ENCODE peak calls at places on chromosomes 7 and 10, in seven cellular contexts. M, L, V, O, X, D and S are unnamed samples.

GRCh38 chr7:158353606-158354570 is 233.7 kb downstream of the PTPRN2 start:
- DNase-seq in M (peak), L (peak), V (no peak), O (no peak), X (no peak), D (peak), S (no peak)

GRCh38 chr7:40658731-40659130 is 523.9 kb downstream of the SUGCT start:
- DNase-seq in M (peak), L (peak), V (no peak), O (peak), X (no peak), D (no peak), S (no peak)

GRCh38 chr10:125845617-125846016 is 22.3 kb downstream of the BCCIP start:
- DNase-seq in M (no peak), L (no peak), V (no peak), O (no peak), X (no peak), D (no peak), S (no peak)

GRCh38 chr7:20352573-20353304 is 22.0 kb downstream of the ITGB8 start:
- DNase-seq in M (peak), L (no peak), V (no peak), O (peak), X (no peak), D (peak), S (peak)

GRCh38 chr7:100157334-100158228 is 942 bp downstream of the TRAPPC14 start:
- DNase-seq in M (peak), L (peak), V (no peak), O (no peak), X (peak), D (peak), S (no peak)

GRCh38 chr7:149828357-149829309 is 9.5 kb upstream of the ZNF862 start:
- DNase-seq in M (no peak), L (no peak), V (no peak), O (no peak), X (no peak), D (no peak), S (no peak)

GRCh38 chr10:132428486-132428885 is 31.5 kb downstream of the PWWP2B start:
- DNase-seq in M (no peak), L (no peak), V (no peak), O (no peak), X (peak), D (no peak), S (no peak)

GRCh38 chr10:124679401-124679800 is 64.8 kb downstream of the FAM53B start:
- DNase-seq in M (no peak), L (no peak), V (no peak), O (no peak), X (peak), D (no peak), S (no peak)

GRCh38 chr10:107424628-107425027 is 260.1 kb upstream of the SORCS1 start:
- DNase-seq in M (no peak), L (no peak), V (no peak), O (no peak), X (no peak), D (no peak), S (no peak)

GRCh38 chr10:19663344-19663743 is 152.9 kb upstream of the PLXDC2 start:
- DNase-seq in M (no peak), L (no peak), V (no peak), O (no peak), X (no peak), D (no peak), S (no peak)

GRCh38 chr10:23417254-23417653 is 21.6 kb upstream of the OTUD1 start:
- DNase-seq in M (no peak), L (no peak), V (no peak), O (no peak), X (no peak), D (no peak), S (no peak)

GRCh38 chr7:150620061-150620460 is 12.1 kb downstream of the GIMAP6 start:
- DNase-seq in M (no peak), L (no peak), V (no peak), O (no peak), X (no peak), D (no peak), S (no peak)

GRCh38 chr7:25314729-25315267 is 86.5 kb upstream of the NPVF start:
- DNase-seq in M (no peak), L (peak), V (no peak), O (no peak), X (no peak), D (peak), S (no peak)

GRCh38 chr10:451021-451471 is 238.4 kb downstream of the DIP2C start:
- DNase-seq in M (no peak), L (no peak), V (no peak), O (peak), X (no peak), D (no peak), S (no peak)

GRCh38 chr7:33757050-33757449 is 148.3 kb upstream of the BMPER start:
- DNase-seq in M (no peak), L (no peak), V (no peak), O (peak), X (no peak), D (peak), S (no peak)

GRCh38 chr7:107207459-107207858 is 38.7 kb downstream of the HBP1 start:
- DNase-seq in M (no peak), L (no peak), V (no peak), O (no peak), X (no peak), D (no peak), S (no peak)

GRCh38 chr10:16566202-16566805 is 44.6 kb upstream of the C1QL3 start:
- DNase-seq in M (no peak), L (no peak), V (no peak), O (no peak), X (no peak), D (no peak), S (no peak)

GRCh38 chr10:125014984-125015944 is 73.3 kb downstream of the ZRANB1 start:
- DNase-seq in M (peak), L (no peak), V (no peak), O (no peak), X (peak), D (no peak), S (no peak)

GRCh38 chr7:71750290-71750689 is 618.3 kb downstream of the GALNT17 start:
- DNase-seq in M (no peak), L (no peak), V (no peak), O (no peak), X (no peak), D (no peak), S (no peak)

GRCh38 chr10:101778781-101779543 is 3.0 kb upstream of the FGF8 start:
- DNase-seq in M (peak), L (peak), V (no peak), O (peak), X (no peak), D (peak), S (no peak)

GRCh38 chr10:25191162-25191895 is 16.5 kb downstream of the GPR158 start:
- DNase-seq in M (no peak), L (no peak), V (no peak), O (no peak), X (no peak), D (no peak), S (no peak)

GRCh38 chr10:127402596-127403409 is 146.3 kb upstream of the NPS start:
- DNase-seq in M (peak), L (no peak), V (no peak), O (no peak), X (no peak), D (no peak), S (no peak)

GRCh38 chr10:79300711-79301110 is 46.6 kb upstream of the PPIF start:
- DNase-seq in M (no peak), L (no peak), V (no peak), O (no peak), X (peak), D (no peak), S (no peak)

GRCh38 chr10:70034252-70034651 is 18.4 kb upstream of the MACROH2A2 start:
- DNase-seq in M (peak), L (peak), V (no peak), O (no peak), X (no peak), D (no peak), S (no peak)

GRCh38 chr7:151697515-151697895 is 177.8 kb upstream of the RHEB start:
- DNase-seq in M (no peak), L (no peak), V (no peak), O (no peak), X (no peak), D (no peak), S (no peak)

GRCh38 chr7:159063046-159063840 is 81.4 kb downstream of the VIPR2 start:
- DNase-seq in M (no peak), L (no peak), V (no peak), O (no peak), X (no peak), D (no peak), S (no peak)

DNA sequence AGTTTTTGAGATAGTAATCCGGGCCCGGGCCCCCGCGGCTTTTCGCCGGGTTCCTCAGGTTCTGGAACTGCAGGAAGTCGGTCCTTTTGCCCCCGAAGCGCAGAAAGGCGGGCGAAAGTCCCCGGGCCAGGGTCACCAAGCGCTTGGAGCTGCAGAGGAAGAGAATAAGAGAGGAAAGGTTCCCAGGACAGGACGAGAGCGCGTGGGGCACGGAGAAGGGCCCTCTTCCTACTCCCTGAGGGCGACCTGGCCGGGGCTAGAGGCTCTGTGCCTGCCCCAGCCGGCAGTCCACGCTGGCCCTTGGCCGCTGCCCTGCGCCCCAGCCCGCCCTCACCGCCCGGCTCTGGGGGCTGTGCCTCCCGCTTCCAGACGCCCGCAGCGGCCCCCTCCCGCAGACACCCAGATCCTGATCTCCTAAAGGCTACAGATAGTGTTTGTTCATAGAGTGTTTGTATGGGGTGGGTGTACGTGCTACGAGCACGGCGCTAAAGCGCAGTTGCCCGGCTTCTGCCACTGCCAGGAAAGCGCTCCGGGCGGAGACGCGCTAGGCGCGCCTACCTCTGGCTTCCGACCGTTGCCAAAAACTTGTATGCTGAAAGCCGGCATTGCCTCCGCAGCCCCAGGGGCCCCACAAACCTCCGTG is 3.2 kb downstream of the HPSE2 start:
- DNase-seq in M (peak), L (no peak), V (no peak), O (no peak), X (no peak), D (no peak), S (no peak)
- H3K4me3 ChIP-seq in M (peak), L (no peak), V (no peak), O (no peak), X (no peak), D (no peak), S (no peak)

DNA sequence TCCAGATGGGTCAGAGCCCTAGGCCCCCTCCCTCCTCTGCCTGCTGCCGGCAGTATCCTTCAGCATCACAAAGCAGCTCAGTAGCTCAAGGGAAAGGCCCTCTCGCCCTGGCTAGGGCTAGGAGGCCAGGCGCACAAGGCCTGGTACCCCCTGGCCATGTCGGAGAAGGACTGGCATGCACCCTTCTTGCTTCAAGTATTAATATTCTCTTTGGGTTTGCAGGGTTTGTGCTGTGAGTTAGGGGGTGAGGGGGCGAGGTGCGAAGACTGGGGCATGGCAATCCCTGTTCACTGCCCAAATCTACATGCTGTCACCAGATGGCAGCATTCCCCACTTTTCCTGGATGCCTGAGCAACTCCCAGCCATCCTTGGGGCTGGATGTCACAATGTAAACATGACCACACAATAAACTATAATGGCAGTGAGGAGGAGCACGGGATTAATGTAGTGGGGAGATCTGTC is 105.2 kb downstream of the NEURL1 start:
- DNase-seq in M (peak), L (peak), V (peak), O (peak), X (no peak), D (peak), S (peak)
- TF ChIP-seq CTCF in M (peak), L (peak), V (peak), O (peak), X (peak), D (peak), S (peak)

GRCh38 chr10:71964669-71965515 is 697 bp downstream of the CHST3 start:
- DNase-seq in M (peak), L (peak), V (no peak), O (peak), X (peak), D (peak), S (no peak)

GRCh38 chr10:71963756-71964668 is at the start of gene CHST3:
- DNase-seq in M (peak), L (peak), V (no peak), O (peak), X (peak), D (peak), S (no peak)

GRCh38 chr10:71965623-71966022 is 1.4 kb downstream of the CHST3 start:
- DNase-seq in M (peak), L (no peak), V (no peak), O (no peak), X (no peak), D (no peak), S (no peak)

GRCh38 chr10:71968553-71969474 is 4.6 kb downstream of the CHST3 start:
- DNase-seq in M (peak), L (no peak), V (no peak), O (no peak), X (no peak), D (no peak), S (no peak)

DNA sequence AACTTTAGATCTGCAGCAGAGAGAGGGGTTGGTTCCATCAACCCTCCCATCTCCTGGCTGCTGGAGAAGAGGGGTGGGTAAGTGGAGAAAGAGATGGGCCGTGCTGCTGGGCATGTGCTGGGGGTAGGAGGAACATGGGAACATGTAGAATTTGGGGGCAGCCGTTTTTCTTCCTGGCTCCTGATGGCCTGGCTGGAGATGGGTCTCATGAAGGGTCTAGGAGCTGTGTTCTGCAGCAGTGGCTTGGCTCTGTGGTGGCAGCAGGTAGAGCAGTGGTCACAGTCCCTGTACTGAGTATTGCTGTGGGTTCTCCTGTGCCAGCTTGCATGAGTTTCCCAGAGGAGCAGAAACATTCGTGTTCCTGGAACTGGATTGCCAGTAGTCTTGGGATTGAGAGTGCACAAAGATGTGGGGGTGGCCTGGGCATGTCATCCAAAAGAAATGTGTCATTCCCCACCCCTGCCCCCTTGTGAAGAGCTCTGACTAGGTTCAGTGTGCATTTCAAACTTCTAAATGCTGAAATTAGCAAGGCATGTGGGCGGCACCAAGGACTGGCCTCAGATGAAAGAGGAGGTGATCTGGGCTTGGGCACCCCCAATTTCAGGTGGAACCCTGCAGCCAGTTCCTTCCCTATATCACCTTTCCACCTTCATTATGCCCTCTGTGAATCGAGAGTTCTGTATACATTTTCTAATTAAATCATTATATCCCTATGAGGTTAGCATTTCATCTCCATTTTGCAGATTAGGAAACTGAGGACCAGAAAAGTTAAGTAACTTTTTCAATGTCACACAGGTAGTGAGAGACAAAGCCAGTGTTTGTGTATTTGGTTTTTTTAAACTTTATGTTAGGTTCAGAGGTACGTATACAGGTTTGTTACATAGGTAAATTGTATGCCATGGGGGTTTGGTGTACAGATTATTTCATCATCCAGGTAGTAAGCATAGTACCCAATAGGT is 2.1 kb downstream of the CHST3 start:
- DNase-seq in M (peak), L (no peak), V (no peak), O (no peak), X (no peak), D (no peak), S (no peak)
- H3K4me3 ChIP-seq in M (peak), L (peak), V (peak), O (peak), X (peak), D (peak), S (peak)

GRCh38 chr7:96591159-96591899 is 118.3 kb downstream of the SEM1 start:
- DNase-seq in M (no peak), L (no peak), V (no peak), O (no peak), X (no peak), D (no peak), S (no peak)

GRCh38 chr7:96599288-96599936 is 110.2 kb downstream of the SEM1 start:
- DNase-seq in M (no peak), L (no peak), V (no peak), O (no peak), X (no peak), D (no peak), S (no peak)

GRCh38 chr7:96591900-96592676 is 117.6 kb downstream of the SEM1 start:
- DNase-seq in M (no peak), L (no peak), V (no peak), O (no peak), X (no peak), D (no peak), S (no peak)

GRCh38 chr7:96598421-96598820 is 111.2 kb downstream of the SEM1 start:
- DNase-seq in M (no peak), L (no peak), V (no peak), O (no peak), X (no peak), D (no peak), S (no peak)

DNA sequence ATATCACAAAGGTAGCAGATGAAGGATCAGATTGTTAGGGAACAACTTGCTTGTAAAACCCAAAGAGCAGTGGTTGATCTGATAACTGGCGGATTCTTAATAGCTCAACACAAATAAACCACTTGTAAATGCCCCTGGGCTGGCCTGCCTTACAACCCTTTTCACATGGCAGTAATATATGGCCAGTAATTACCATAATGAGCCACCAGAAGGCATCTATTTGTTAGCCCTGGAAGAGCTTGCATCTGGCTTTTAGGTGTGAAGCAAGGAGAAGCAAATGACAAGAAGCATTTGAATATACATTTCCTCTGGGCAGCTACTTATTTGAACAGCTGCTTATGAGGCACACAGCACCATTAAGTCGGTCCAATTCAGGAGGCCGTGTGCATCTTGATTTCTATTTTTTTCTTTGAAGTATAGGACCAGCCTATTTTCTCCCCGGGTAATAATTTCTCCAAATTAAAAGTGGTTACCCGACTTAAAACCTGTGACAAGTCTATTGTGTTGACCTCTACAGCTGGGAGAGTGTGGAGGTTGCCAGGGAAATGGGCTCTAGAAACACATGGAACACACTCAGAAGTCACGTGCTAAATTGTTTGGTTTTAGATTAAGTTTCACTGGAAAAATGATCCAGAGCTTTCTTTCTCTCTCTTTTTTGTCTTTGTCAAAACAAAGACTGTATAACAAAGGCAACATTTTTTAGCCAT is 113.4 kb downstream of the SEM1 start:
- DNase-seq in M (no peak), L (peak), V (no peak), O (no peak), X (no peak), D (peak), S (no peak)
- TF ChIP-seq CTCF in M (no peak), L (peak), V (no peak), O (no peak), X (no peak), D (peak), S (no peak)

GRCh38 chr10:34403512-34403911 is 411.6 kb downstream of the PARD3 start:
- DNase-seq in M (peak), L (no peak), V (peak), O (peak), X (no peak), D (peak), S (peak)
- H3K4me3 ChIP-seq in M (no peak), L (no peak), V (no peak), O (no peak), X (no peak), D (no peak), S (no peak)

GRCh38 chr7:132934017-132934416 is 147.9 kb downstream of the CHCHD3 start:
- DNase-seq in M (no peak), L (no peak), V (no peak), O (no peak), X (no peak), D (no peak), S (no peak)

GRCh38 chr7:132932321-132933075 is 149.4 kb downstream of the CHCHD3 start:
- DNase-seq in M (peak), L (no peak), V (no peak), O (no peak), X (no peak), D (no peak), S (no peak)

GRCh38 chr7:132933076-132933466 is 148.8 kb downstream of the CHCHD3 start:
- DNase-seq in M (peak), L (peak), V (no peak), O (peak), X (no peak), D (peak), S (peak)

GRCh38 chr7:132935608-132936007 is 146.3 kb downstream of the CHCHD3 start:
- DNase-seq in M (no peak), L (no peak), V (no peak), O (no peak), X (no peak), D (no peak), S (no peak)

DNA sequence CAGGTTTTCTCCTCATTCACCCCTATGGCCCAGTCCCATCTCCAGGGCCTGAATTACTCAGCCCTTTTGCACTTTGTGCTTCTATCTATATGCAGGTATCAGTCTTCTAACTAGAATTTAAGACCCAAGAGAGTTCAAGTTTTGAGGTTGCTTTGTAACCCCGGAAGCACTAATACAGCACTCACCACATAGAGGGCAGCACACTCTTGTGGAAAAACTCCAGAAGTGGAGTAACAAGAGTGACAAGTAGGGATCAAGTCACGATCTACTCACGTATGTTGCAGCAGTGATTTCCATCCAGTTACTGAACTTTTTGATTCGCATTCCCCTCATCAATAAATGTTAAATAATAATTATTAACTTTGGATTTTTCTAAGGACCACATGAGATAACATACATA is 151.0 kb downstream of the CHCHD3 start:
- DNase-seq in M (peak), L (peak), V (no peak), O (no peak), X (no peak), D (peak), S (no peak)
- TF ChIP-seq CTCF in M (no peak), L (peak), V (peak), O (peak), X (peak), D (peak), S (peak)